ENCODE peak calls at places on chromosomes 4 and X, in eight cellular contexts. E is cardiac fibroblast, N is neural crest cell, C is A549, M is astrocyte of the spinal cord, I is endothelial cell, U is adrenal gland, B is lower lobe of right lung. P is an unnamed sample.
A peak's percentile ranks its signal among the peaks of the same experiment; 100 is the strongest.

GRCh38 chr4:176492648-176493302 is 173.0 kb downstream of the SPCS3 start:
- DNase-seq in E (peak; percentile 56), N (no peak), C (no peak), M (no peak), I (no peak), U (no peak), B (no peak), P (no peak)

GRCh38 chr4:45951153-45951552 is 172.7 kb downstream of the GABRG1 start:
- DNase-seq in E (no peak), N (no peak), C (no peak), M (no peak), I (no peak), U (no peak), B (no peak), P (no peak)

GRCh38 chr4:16207409-16207808 is 18.9 kb downstream of the TAPT1 start:
- DNase-seq in E (no peak), N (no peak), C (no peak), M (no peak), I (no peak), U (no peak), B (no peak), P (no peak)

GRCh38 chrX:68672581-68673318 is 25.3 kb downstream of the STARD8 start:
- DNase-seq in E (no peak), N (no peak), C (no peak), M (no peak), I (no peak), U (no peak), B (no peak), P (no peak)

GRCh38 chrX:16603822-16604221 is 46.1 kb upstream of the S100G start:
- DNase-seq in E (peak; percentile 33), N (no peak), C (no peak), M (no peak), I (no peak), U (no peak), B (no peak), P (no peak)

GRCh38 chrX:144006811-144007210 is 122.9 kb downstream of the UBE2NL start:
- DNase-seq in E (peak; percentile 71), N (no peak), C (no peak), M (peak; percentile 63), I (no peak), U (no peak), B (no peak), P (no peak)

GRCh38 chr4:158459085-158459820 is 62.4 kb upstream of the RXFP1 start:
- DNase-seq in E (peak; percentile 36), N (no peak), C (peak; percentile 14), M (no peak), I (no peak), U (no peak), B (no peak), P (no peak)

GRCh38 chr4:8493484-8493883 is 52.9 kb downstream of the TRMT44 start:
- DNase-seq in E (no peak), N (no peak), C (no peak), M (no peak), I (no peak), U (no peak), B (no peak), P (no peak)

GRCh38 chr4:16269742-16270522 is 43.7 kb upstream of the TAPT1 start:
- DNase-seq in E (peak; percentile 97), N (no peak), C (no peak), M (peak; percentile 81), I (no peak), U (no peak), B (peak; percentile 52), P (no peak)

GRCh38 chrX:72348247-72348979 is 42.7 kb upstream of the CITED1 start:
- DNase-seq in E (no peak), N (no peak), C (no peak), M (no peak), I (no peak), U (no peak), B (no peak), P (no peak)

GRCh38 chrX:84907324-84907946 is 96.2 kb upstream of the APOOL start:
- DNase-seq in E (peak; percentile 41), N (no peak), C (peak; percentile 11), M (peak; percentile 3), I (no peak), U (no peak), B (no peak), P (no peak)

GRCh38 chr4:159787901-159788300 is 685.0 kb downstream of the RAPGEF2 start:
- DNase-seq in E (no peak), N (no peak), C (no peak), M (peak; percentile 63), I (no peak), U (no peak), B (no peak), P (no peak)

GRCh38 chr4:176744091-176744490 is 48.6 kb downstream of the VEGFC start:
- DNase-seq in E (no peak), N (no peak), C (no peak), M (no peak), I (no peak), U (no peak), B (no peak), P (no peak)

GRCh38 chrX:40148439-40149285 is 50.9 kb upstream of the BCOR start:
- DNase-seq in E (no peak), N (no peak), C (no peak), M (no peak), I (peak; percentile 43), U (no peak), B (no peak), P (no peak)

GRCh38 chrX:2974946-2975345 is 31.4 kb upstream of the ARSH start:
- DNase-seq in E (peak; percentile 18), N (no peak), C (no peak), M (peak; percentile 1), I (no peak), U (no peak), B (no peak), P (no peak)

GRCh38 chrX:72316408-72317079 is 10.8 kb upstream of the CITED1 start:
- DNase-seq in E (no peak), N (no peak), C (no peak), M (no peak), I (no peak), U (no peak), B (no peak), P (no peak)

GRCh38 chr4:113978561-113979156 is 788 bp downstream of the ARSJ start:
- DNase-seq in E (no peak), N (no peak), C (peak; percentile 21), M (peak; percentile 56), I (peak; percentile 19), U (no peak), B (no peak), P (no peak)

GRCh38 chr4:41178372-41179085 is 35.8 kb downstream of the APBB2 start:
- DNase-seq in E (peak; percentile 97), N (no peak), C (no peak), M (peak; percentile 96), I (no peak), U (no peak), B (no peak), P (no peak)

DNA sequence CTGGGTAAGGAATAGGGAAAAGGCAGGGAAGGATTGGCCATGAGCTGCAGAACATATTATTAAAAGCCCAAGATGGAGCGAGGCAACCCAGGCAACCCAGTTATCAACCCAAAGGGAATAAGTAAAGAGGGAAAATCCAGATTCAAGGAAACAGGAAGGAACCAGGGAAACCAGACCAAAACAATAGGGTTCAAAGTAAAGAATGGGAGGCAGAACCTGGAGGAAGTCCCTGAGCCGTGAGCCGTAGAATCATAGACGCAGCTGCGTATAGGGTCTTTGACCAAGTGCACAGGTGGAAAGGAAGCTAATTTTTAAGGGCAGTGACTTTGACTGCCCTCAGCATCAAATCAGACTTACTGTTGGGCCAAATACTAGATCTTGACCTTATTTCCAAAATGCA is 98.5 kb upstream of the SRD5A3 start:
- DNase-seq in E (no peak), N (no peak), C (no peak), M (no peak), I (no peak), U (no peak), B (no peak), P (no peak)
- TF ChIP-seq CTCF in E (no peak), N (no peak), C (no peak), M (no peak), I (no peak), U (no peak), B (no peak), P (no peak)

GRCh38 chr4:165725352-165725751 is 147.7 kb upstream of the TLL1 start:
- DNase-seq in E (no peak), N (no peak), C (no peak), M (no peak), I (no peak), U (no peak), B (no peak), P (no peak)
- TF ChIP-seq CTCF in E (no peak), N (no peak), C (no peak), M (no peak), I (no peak), U (no peak), B (no peak), P (no peak)

DNA sequence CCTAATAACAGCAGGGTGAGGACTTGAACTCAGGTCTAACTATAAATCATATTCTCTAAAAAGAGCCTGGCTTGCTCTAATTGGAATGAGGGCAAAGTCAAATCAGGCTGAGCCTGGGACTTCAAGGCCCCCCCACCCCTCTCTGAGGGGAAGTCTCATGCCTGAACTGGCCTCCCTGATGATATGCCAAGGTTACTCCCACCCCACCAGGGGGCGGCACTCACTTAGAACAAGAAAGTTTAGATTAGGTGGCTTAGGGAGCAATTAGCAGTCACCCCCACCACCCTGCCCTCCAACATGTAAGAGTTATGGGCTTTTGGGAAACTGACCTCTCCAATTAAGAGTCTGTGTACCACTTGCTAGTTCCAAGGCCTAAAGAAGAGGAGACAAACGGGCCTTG is 2.7 kb downstream of the FOXO4 start:
- DNase-seq in E (peak; percentile 45), N (peak; percentile 15), C (peak; percentile 55), M (peak; percentile 29), I (peak; percentile 61), U (peak; percentile 68), B (peak; percentile 67), P (no peak)
- TF ChIP-seq CTCF in E (peak; percentile 40), N (peak; percentile 54), C (peak; percentile 41), M (peak; percentile 45), I (no peak), U (peak; percentile 23), B (peak; percentile 55), P (peak; percentile 38)

GRCh38 chr4:98447648-98448047 is 186.5 kb downstream of the RAP1GDS1 start:
- DNase-seq in E (no peak), N (no peak), C (no peak), M (no peak), I (no peak), U (no peak), B (no peak), P (no peak)
- TF ChIP-seq CTCF in E (no peak), N (no peak), C (no peak), M (no peak), I (no peak), U (no peak), B (no peak), P (no peak)

GRCh38 chr4:83890816-83891215 is 354.9 kb downstream of the GPAT3 start:
- DNase-seq in E (no peak), N (no peak), C (no peak), M (no peak), I (no peak), U (no peak), B (no peak), P (no peak)
- TF ChIP-seq CTCF in E (no peak), N (no peak), C (no peak), M (no peak), I (no peak), U (no peak), B (no peak), P (no peak)

GRCh38 chrX:50579955-50580354 is 109.3 kb upstream of the DGKK start:
- DNase-seq in E (peak; percentile 73), N (peak; percentile 23), C (peak; percentile 66), M (peak; percentile 55), I (peak; percentile 39), U (peak; percentile 58), B (no peak), P (peak; percentile 8)
- TF ChIP-seq CTCF in E (peak; percentile 23), N (peak; percentile 67), C (peak; percentile 53), M (peak; percentile 56), I (peak; percentile 71), U (peak; percentile 50), B (peak; percentile 51), P (peak; percentile 55)

GRCh38 chrX:53445977-53446376 is 11.8 kb upstream of the HSD17B10 start:
- DNase-seq in E (peak; percentile 49), N (peak; percentile 23), C (peak; percentile 53), M (peak; percentile 35), I (peak; percentile 36), U (peak; percentile 51), B (peak; percentile 45), P (no peak)
- TF ChIP-seq CTCF in E (peak; percentile 71), N (peak; percentile 58), C (peak; percentile 54), M (peak; percentile 78), I (peak; percentile 31), U (peak; percentile 43), B (peak; percentile 50), P (peak; percentile 51)